ENCODE peak calls at places on chromosomes 7 and 10, in four cellular contexts. One of them, this sample, is unnamed.

GRCh38 chr7:11607676-11608075 is 224.3 kb downstream of the THSD7A start:
- DNase-seq in NCI-H446 treated with DMSO at 0.1 percent for 48 hours: peak; percentile 72
- DNase-seq in CD4-positive, CD25-positive, alpha-beta regulatory T cell: no peak
- DNase-seq in fibroblast of the aortic adventitia: no peak
- DNase-seq in this sample: no peak

GRCh38 chr10:16948335-16948734 is 131.1 kb upstream of the RSU1 start:
- DNase-seq in NCI-H446 treated with DMSO at 0.1 percent for 48 hours: no peak
- DNase-seq in CD4-positive, CD25-positive, alpha-beta regulatory T cell: peak; percentile 27
- DNase-seq in fibroblast of the aortic adventitia: no peak
- DNase-seq in this sample: no peak

GRCh38 chr7:67371429-67372305 is 375.0 kb downstream of the TYW1 start:
- DNase-seq in NCI-H446 treated with DMSO at 0.1 percent for 48 hours: peak; percentile 18
- DNase-seq in CD4-positive, CD25-positive, alpha-beta regulatory T cell: peak; percentile 14
- DNase-seq in fibroblast of the aortic adventitia: peak; percentile 72
- DNase-seq in this sample: peak; percentile 64

GRCh38 chr10:128626397-128627060 is 500.3 kb upstream of the MKI67 start:
- DNase-seq in NCI-H446 treated with DMSO at 0.1 percent for 48 hours: no peak
- DNase-seq in CD4-positive, CD25-positive, alpha-beta regulatory T cell: no peak
- DNase-seq in fibroblast of the aortic adventitia: no peak
- DNase-seq in this sample: no peak

GRCh38 chr10:45000138-45000763 is 472 bp upstream of the ZNF22 start:
- DNase-seq in NCI-H446 treated with DMSO at 0.1 percent for 48 hours: no peak
- DNase-seq in CD4-positive, CD25-positive, alpha-beta regulatory T cell: no peak
- DNase-seq in fibroblast of the aortic adventitia: peak; percentile 95
- DNase-seq in this sample: no peak

GRCh38 chr7:80159802-80160201 is 25.2 kb downstream of the GNAI1 start:
- DNase-seq in NCI-H446 treated with DMSO at 0.1 percent for 48 hours: no peak
- DNase-seq in CD4-positive, CD25-positive, alpha-beta regulatory T cell: no peak
- DNase-seq in fibroblast of the aortic adventitia: no peak
- DNase-seq in this sample: no peak

GRCh38 chr10:80382989-80383388 is 25.4 kb upstream of the PRXL2A start:
- DNase-seq in NCI-H446 treated with DMSO at 0.1 percent for 48 hours: peak; percentile 1
- DNase-seq in CD4-positive, CD25-positive, alpha-beta regulatory T cell: peak; percentile 20
- DNase-seq in fibroblast of the aortic adventitia: peak; percentile 24
- DNase-seq in this sample: peak; percentile 59

GRCh38 chr7:35015346-35015859 is 21.9 kb downstream of the DPY19L1 start:
- DNase-seq in NCI-H446 treated with DMSO at 0.1 percent for 48 hours: no peak
- DNase-seq in CD4-positive, CD25-positive, alpha-beta regulatory T cell: no peak
- DNase-seq in fibroblast of the aortic adventitia: peak; percentile 54
- DNase-seq in this sample: no peak

GRCh38 chr10:76178561-76179292 is 747.3 kb downstream of the LRMDA start:
- DNase-seq in NCI-H446 treated with DMSO at 0.1 percent for 48 hours: no peak
- DNase-seq in CD4-positive, CD25-positive, alpha-beta regulatory T cell: no peak
- DNase-seq in fibroblast of the aortic adventitia: no peak
- DNase-seq in this sample: no peak

GRCh38 chr10:78774999-78775711 is 293.6 kb upstream of the ZMIZ1 start:
- DNase-seq in NCI-H446 treated with DMSO at 0.1 percent for 48 hours: no peak
- DNase-seq in CD4-positive, CD25-positive, alpha-beta regulatory T cell: no peak
- DNase-seq in fibroblast of the aortic adventitia: no peak
- DNase-seq in this sample: no peak

GRCh38 chr7:75732764-75733630 is 5.7 kb downstream of the HIP1 start:
- DNase-seq in NCI-H446 treated with DMSO at 0.1 percent for 48 hours: no peak
- DNase-seq in CD4-positive, CD25-positive, alpha-beta regulatory T cell: no peak
- DNase-seq in fibroblast of the aortic adventitia: peak; percentile 55
- DNase-seq in this sample: no peak

GRCh38 chr7:108001759-108002725 is 919 bp downstream of the LAMB1 start:
- DNase-seq in NCI-H446 treated with DMSO at 0.1 percent for 48 hours: peak; percentile 24
- DNase-seq in CD4-positive, CD25-positive, alpha-beta regulatory T cell: no peak
- DNase-seq in fibroblast of the aortic adventitia: peak; percentile 53
- DNase-seq in this sample: no peak

GRCh38 chr7:51645707-51646298 is 329.2 kb upstream of the COBL start:
- DNase-seq in NCI-H446 treated with DMSO at 0.1 percent for 48 hours: no peak
- DNase-seq in CD4-positive, CD25-positive, alpha-beta regulatory T cell: no peak
- DNase-seq in fibroblast of the aortic adventitia: no peak
- DNase-seq in this sample: no peak

GRCh38 chr7:117950601-117951278 is 77.5 kb upstream of the CTTNBP2 start:
- DNase-seq in NCI-H446 treated with DMSO at 0.1 percent for 48 hours: no peak
- DNase-seq in CD4-positive, CD25-positive, alpha-beta regulatory T cell: no peak
- DNase-seq in fibroblast of the aortic adventitia: no peak
- DNase-seq in this sample: no peak

GRCh38 chr7:5532520-5533335 is 109.1 kb upstream of the TNRC18 start:
- DNase-seq in NCI-H446 treated with DMSO at 0.1 percent for 48 hours: no peak
- DNase-seq in CD4-positive, CD25-positive, alpha-beta regulatory T cell: peak; percentile 36
- DNase-seq in fibroblast of the aortic adventitia: peak; percentile 28
- DNase-seq in this sample: peak; percentile 45

This sample was measured in pons.